ENCODE peak calls at places on chromosomes 2 and 18, in four cellular contexts. K is spleen, F is HepG2, H is sigmoid colon. Y is an unnamed sample.

GRCh38 chr2:190940451-190940850 is 59.8 kb downstream of the GLS start:
- DNase-seq in K (no peak), F (no peak), H (no peak), Y (no peak)

GRCh38 chr2:40184551-40184950 is 267.3 kb downstream of the SLC8A1 start:
- DNase-seq in K (no peak), F (no peak), H (no peak), Y (no peak)

GRCh38 chr2:215898363-215898762 is 115.0 kb downstream of the MREG start:
- DNase-seq in K (no peak), F (no peak), H (no peak), Y (no peak)

GRCh38 chr18:527136-527535 is 26.6 kb upstream of the COLEC12 start:
- DNase-seq in K (no peak), F (no peak), H (no peak), Y (no peak)

GRCh38 chr18:38427234-38427633 is 861.6 kb upstream of the CELF4 start:
- DNase-seq in K (no peak), F (peak; percentile 0), H (no peak), Y (no peak)

GRCh38 chr2:171432969-171433762 is 624 bp downstream of the METTL8 start:
- DNase-seq in K (peak; percentile 84), F (peak; percentile 83), H (no peak), Y (peak; percentile 53)

GRCh38 chr2:100038019-100038418 is 104.4 kb downstream of the AFF3 start:
- DNase-seq in K (no peak), F (no peak), H (no peak), Y (no peak)

GRCh38 chr2:234550511-234551107 is 53.7 kb upstream of the ARL4C start:
- DNase-seq in K (no peak), F (peak; percentile 73), H (peak; percentile 79), Y (no peak)

GRCh38 chr18:79585395-79586370 is 93.9 kb upstream of the CTDP1 start:
- DNase-seq in K (peak; percentile 67), F (no peak), H (peak; percentile 52), Y (peak; percentile 14)

GRCh38 chr18:7236899-7237298 is 6.0 kb downstream of the LRRC30 start:
- DNase-seq in K (no peak), F (no peak), H (no peak), Y (no peak)

GRCh38 chr2:149488719-149489440 is 98.7 kb downstream of the MMADHC start:
- DNase-seq in K (no peak), F (no peak), H (no peak), Y (no peak)

GRCh38 chr2:239724194-239724849 is 300.8 kb downstream of the NDUFA10 start:
- DNase-seq in K (peak; percentile 50), F (no peak), H (peak; percentile 39), Y (peak; percentile 49)

GRCh38 chr2:232376713-232377112 is 1.8 kb upstream of the ALPP start:
- DNase-seq in K (no peak), F (no peak), H (peak; percentile 35), Y (no peak)

DNA sequence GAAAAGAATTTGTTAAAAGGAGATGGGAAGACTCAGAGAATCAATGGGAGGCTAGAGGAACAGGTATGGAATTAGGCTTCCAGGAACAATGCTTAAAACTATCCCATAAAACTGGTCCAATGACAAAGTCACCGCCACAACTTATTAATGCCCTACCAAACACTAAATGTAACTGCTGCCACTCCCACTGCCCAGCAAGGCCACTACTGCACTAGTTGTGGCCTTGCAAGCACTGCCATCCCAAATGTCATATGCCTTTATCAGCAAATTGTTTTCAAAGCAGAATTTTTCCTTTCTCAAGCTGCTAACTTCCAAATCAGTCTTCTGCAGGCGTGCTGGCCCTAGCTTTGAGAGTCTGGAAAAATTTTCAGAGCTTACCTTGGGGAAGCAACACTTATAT is 14.5 kb upstream of the C2orf69 start:
- DNase-seq in K (no peak), F (no peak), H (no peak), Y (no peak)
- TF ChIP-seq POLR2AphosphoS5 in K (no peak), F (no peak), H (no peak), Y (no peak)

GRCh38 chr2:113138428-113139322 is 11.3 kb downstream of the IL1RN start:
- DNase-seq in K (no peak), F (peak; percentile 76), H (no peak), Y (no peak)
- TF ChIP-seq POLR2AphosphoS5 in K (no peak), F (no peak), H (no peak), Y (no peak)

DNA sequence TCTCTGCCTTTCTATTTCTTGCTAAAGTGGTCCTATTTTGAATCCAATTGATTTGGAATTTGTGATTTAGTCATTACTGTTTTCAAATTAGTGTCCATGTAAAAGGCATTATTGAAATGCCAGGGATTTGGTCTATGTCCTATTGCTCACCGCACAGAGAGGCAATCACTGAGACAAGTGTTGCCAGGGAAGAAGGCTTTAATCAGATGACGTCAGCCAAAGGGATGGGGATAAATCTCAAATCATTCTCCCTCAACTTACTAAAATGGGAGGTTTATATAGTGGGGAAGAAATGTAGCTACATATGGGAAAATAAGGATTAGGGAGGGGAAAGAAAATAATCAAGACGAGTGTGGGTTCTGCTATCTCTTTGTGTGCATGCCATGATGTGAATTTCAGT is 9.6 kb downstream of the SERPINB12 start:
- DNase-seq in K (no peak), F (no peak), H (no peak), Y (no peak)
- TF ChIP-seq POLR2AphosphoS5 in K (no peak), F (no peak), H (no peak), Y (no peak)

GRCh38 chr18:9808530-9809241 is 77.1 kb upstream of the TXNDC2 start:
- DNase-seq in K (no peak), F (peak; percentile 89), H (peak; percentile 86), Y (peak; percentile 68)
- TF ChIP-seq POLR2AphosphoS5 in K (peak; percentile 58), F (no peak), H (peak; percentile 71), Y (no peak)

GRCh38 chr2:33136056-33136455 is 189.3 kb downstream of the LTBP1 start:
- DNase-seq in K (no peak), F (no peak), H (no peak), Y (no peak)
- TF ChIP-seq POLR2AphosphoS5 in K (no peak), F (no peak), H (no peak), Y (no peak)

GRCh38 chr18:22470511-22471181 is 52.9 kb upstream of the CTAGE1 start:
- DNase-seq in K (no peak), F (no peak), H (no peak), Y (no peak)
- TF ChIP-seq POLR2AphosphoS5 in K (no peak), F (no peak), H (peak; percentile 38), Y (no peak)

DNA sequence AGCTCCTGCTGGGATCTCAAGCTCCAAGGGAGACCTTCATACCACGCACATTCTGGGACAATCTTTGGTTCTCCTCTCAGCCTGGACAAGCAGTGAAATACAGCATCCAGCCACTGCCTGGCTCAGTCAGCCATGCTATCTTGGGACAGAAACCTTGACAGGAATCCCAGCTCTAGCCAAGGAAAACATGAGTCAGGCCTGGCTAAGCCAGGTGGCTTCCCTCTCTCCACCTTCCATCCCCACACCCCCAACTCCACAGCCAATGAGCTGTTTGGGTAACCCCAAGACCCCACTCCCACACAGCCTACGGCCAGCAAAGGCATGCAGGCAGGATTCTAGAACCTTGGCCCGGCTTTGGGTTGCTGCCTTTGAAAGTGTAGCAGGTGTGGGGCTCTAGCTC is 64.9 kb downstream of the MCFD2 start:
- DNase-seq in K (no peak), F (no peak), H (peak; percentile 93), Y (peak; percentile 59)
- TF ChIP-seq POLR2AphosphoS5 in K (no peak), F (no peak), H (peak; percentile 86), Y (peak; percentile 69)

GRCh38 chr2:181971032-181971431 is 14.6 kb upstream of the PPP1R1C start:
- DNase-seq in K (no peak), F (no peak), H (no peak), Y (no peak)
- TF ChIP-seq POLR2AphosphoS5 in K (no peak), F (no peak), H (no peak), Y (no peak)

DNA sequence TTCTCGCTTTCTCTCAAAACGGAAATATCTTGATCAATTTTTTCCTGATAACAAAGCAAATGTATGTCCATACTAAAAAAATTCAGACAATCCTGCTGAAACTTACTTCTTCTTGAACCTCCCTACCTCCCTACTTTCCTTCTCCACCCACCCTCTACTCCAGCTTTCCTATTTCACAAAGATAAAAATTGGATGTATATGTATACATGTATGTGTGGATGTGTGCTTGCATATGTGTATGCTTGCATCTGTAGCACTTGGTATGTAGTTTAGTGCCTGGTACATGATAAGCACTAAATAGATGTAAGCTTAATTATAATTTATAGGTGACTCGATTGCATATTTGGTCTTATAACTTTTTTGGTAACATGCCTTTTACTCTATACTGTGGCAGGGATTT is 167.5 kb upstream of the ITGA4 start:
- DNase-seq in K (no peak), F (no peak), H (no peak), Y (no peak)
- TF ChIP-seq POLR2AphosphoS5 in K (no peak), F (no peak), H (no peak), Y (no peak)

GRCh38 chr2:85648619-85649018 is 19.4 kb downstream of the SFTPB start:
- DNase-seq in K (no peak), F (no peak), H (no peak), Y (no peak)

GRCh38 chr2:85650456-85650855 is 17.5 kb downstream of the SFTPB start:
- DNase-seq in K (no peak), F (no peak), H (no peak), Y (no peak)

GRCh38 chr2:85649201-85650190 is 18.5 kb downstream of the SFTPB start:
- DNase-seq in K (no peak), F (no peak), H (no peak), Y (no peak)

GRCh38 chr2:85644909-85645308 is 23.1 kb downstream of the SFTPB start:
- DNase-seq in K (no peak), F (no peak), H (no peak), Y (no peak)

GRCh38 chr2:85647823-85648526 is 20.0 kb downstream of the SFTPB start:
- DNase-seq in K (no peak), F (no peak), H (no peak), Y (no peak)
- TF ChIP-seq POLR2AphosphoS5 in K (no peak), F (no peak), H (no peak), Y (no peak)

Y was measured in breast epithelium.